ENCODE peak calls at places on chromosomes 12 and 14, in four cellular contexts. R is choroid plexus epithelial cell, L is left lung, F is fibroblast of mammary gland. D is an unnamed sample.

GRCh38 chr12:29073631-29074239 is 75.3 kb upstream of the FAR2 start:
- DNase-seq in L (no peak), F (peak; percentile 73), R (peak; percentile 81), D (peak; percentile 49)

GRCh38 chr12:93946542-93947150 is 201.7 kb upstream of the PLXNC1 start:
- DNase-seq in R (peak; percentile 19), L (no peak), F (peak; percentile 89), D (peak; percentile 78)

GRCh38 chr14:33972522-33973162 is 21.8 kb upstream of the EGLN3 start:
- DNase-seq in L (no peak), R (no peak), F (no peak), D (no peak)

GRCh38 chr12:124764870-124765570 is 98.6 kb downstream of the SCARB1 start:
- DNase-seq in L (no peak), F (peak; percentile 99), R (peak; percentile 95), D (peak; percentile 82)

GRCh38 chr12:29026419-29026818 is 122.7 kb upstream of the FAR2 start:
- DNase-seq in R (no peak), L (no peak), F (no peak), D (no peak)

GRCh38 chr12:117872521-117873169 is 96.1 kb downstream of the KSR2 start:
- DNase-seq in L (no peak), R (no peak), F (no peak), D (no peak)

GRCh38 chr14:50290306-50290705 is 21.7 kb downstream of the L2HGDH start:
- DNase-seq in L (no peak), F (no peak), R (no peak), D (no peak)

GRCh38 chr12:66061557-66062279 is 68.8 kb downstream of the LLPH start:
- DNase-seq in L (no peak), F (peak; percentile 25), R (no peak), D (peak; percentile 47)

GRCh38 chr12:54378791-54379400 is 5.6 kb downstream of the ZNF385A start:
- DNase-seq in R (no peak), L (peak; percentile 59), F (no peak), D (peak; percentile 52)

GRCh38 chr14:79487632-79488031 is 723.7 kb downstream of the DIO2 start:
- DNase-seq in F (no peak), L (no peak), R (no peak), D (no peak)

GRCh38 chr14:38716871-38717270 is 386.2 kb downstream of the SEC23A start:
- DNase-seq in L (no peak), F (no peak), R (no peak), D (no peak)

GRCh38 chr12:57571926-57572762 is 18.8 kb upstream of the PIP4K2C start:
- DNase-seq in L (no peak), F (no peak), R (no peak), D (no peak)

GRCh38 chr14:60722836-60723217 is 1.3 kb downstream of the SIX4 start:
- DNase-seq in F (peak; percentile 6), R (peak; percentile 16), L (peak; percentile 36), D (no peak)

GRCh38 chr14:101817511-101818001 is 56.0 kb downstream of the PPP2R5C start:
- DNase-seq in R (no peak), L (no peak), F (no peak), D (no peak)

GRCh38 chr12:96880220-96880619 is 26.8 kb upstream of the NEDD1 start:
- DNase-seq in R (peak; percentile 8), F (peak; percentile 14), L (no peak), D (no peak)

GRCh38 chr12:79452906-79453305 is 237.9 kb downstream of the PAWR start:
- DNase-seq in F (peak; percentile 1), L (no peak), R (peak; percentile 73), D (peak; percentile 83)

DNA sequence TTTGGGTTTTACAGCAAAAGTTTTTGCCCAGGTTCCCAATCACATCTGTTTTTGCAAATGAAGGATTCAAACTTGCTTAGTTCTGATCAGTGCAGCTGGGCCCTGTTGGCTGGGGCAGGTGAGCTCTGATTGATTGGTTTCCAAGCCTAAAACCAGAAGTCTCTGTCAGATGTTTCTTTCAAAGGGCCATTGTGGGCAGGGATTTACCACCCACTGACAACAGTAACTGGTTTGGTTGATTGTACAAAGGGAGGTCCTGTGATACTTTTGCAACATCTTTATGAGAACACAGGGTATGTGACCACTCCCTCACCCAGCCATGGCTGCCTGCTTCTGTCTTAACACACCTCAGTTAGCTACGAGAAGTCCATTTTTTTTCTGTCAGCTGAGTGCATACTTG is 184.1 kb downstream of the FLRT2 start:
- DNase-seq in L (no peak), F (no peak), R (no peak), D (no peak)
- TF ChIP-seq CTCF in L (no peak), F (no peak), R (no peak), D (no peak)

GRCh38 chr12:13666806-13667205 is 314.6 kb downstream of the GRIN2B start:
- DNase-seq in R (no peak), F (no peak), L (no peak), D (no peak)
- TF ChIP-seq CTCF in R (no peak), F (no peak), L (no peak), D (no peak)

GRCh38 chr12:72095025-72095424 is 156.4 kb downstream of the TPH2 start:
- DNase-seq in R (no peak), F (no peak), L (no peak), D (no peak)

GRCh38 chr12:72098622-72099021 is 160.0 kb downstream of the TPH2 start:
- DNase-seq in F (no peak), L (no peak), R (no peak), D (no peak)

GRCh38 chr12:72093424-72093823 is 154.8 kb downstream of the TPH2 start:
- DNase-seq in F (no peak), R (no peak), L (no peak), D (no peak)

GRCh38 chr12:72093930-72094329 is 155.3 kb downstream of the TPH2 start:
- DNase-seq in R (no peak), L (no peak), F (no peak), D (no peak)

GRCh38 chr12:72094490-72094889 is 155.8 kb downstream of the TPH2 start:
- DNase-seq in F (no peak), L (no peak), R (no peak), D (no peak)
- TF ChIP-seq CTCF in F (no peak), L (no peak), R (no peak), D (no peak)

GRCh38 chr12:116141110-116141832 is 136.2 kb downstream of the MED13L start:
- DNase-seq in L (no peak), R (peak; percentile 46), F (no peak), D (no peak)
- TF ChIP-seq CTCF in L (no peak), R (peak; percentile 30), F (peak; percentile 15), D (peak; percentile 23)

GRCh38 chr12:19127270-19127669 is 2.3 kb upstream of the PLEKHA5 start:
- DNase-seq in R (no peak), L (no peak), F (no peak), D (no peak)

GRCh38 chr12:19129121-19129485 is 430 bp upstream of the PLEKHA5 start:
- DNase-seq in F (peak; percentile 43), R (peak; percentile 46), L (no peak), D (peak; percentile 23)

GRCh38 chr12:19130224-19131019 is 889 bp downstream of the PLEKHA5 start:
- DNase-seq in F (peak; percentile 16), R (peak; percentile 28), L (peak; percentile 42), D (peak; percentile 39)

GRCh38 chr12:19131020-19131431 is 1.5 kb downstream of the PLEKHA5 start:
- DNase-seq in F (peak; percentile 58), R (peak; percentile 60), L (no peak), D (peak; percentile 74)

GRCh38 chr12:19129486-19130223 is at the start of gene PLEKHA5:
- DNase-seq in L (peak; percentile 69), F (peak; percentile 66), R (peak; percentile 81), D (peak; percentile 61)
- TF ChIP-seq CTCF in L (no peak), F (no peak), R (no peak), D (no peak)

GRCh38 chr12:98422809-98423208 is 92.6 kb upstream of the TMPO start:
- DNase-seq in F (peak; percentile 17), R (no peak), L (no peak), D (peak; percentile 66)
- TF ChIP-seq CTCF in F (peak; percentile 33), R (peak; percentile 50), L (peak; percentile 19), D (peak; percentile 15)

DNA sequence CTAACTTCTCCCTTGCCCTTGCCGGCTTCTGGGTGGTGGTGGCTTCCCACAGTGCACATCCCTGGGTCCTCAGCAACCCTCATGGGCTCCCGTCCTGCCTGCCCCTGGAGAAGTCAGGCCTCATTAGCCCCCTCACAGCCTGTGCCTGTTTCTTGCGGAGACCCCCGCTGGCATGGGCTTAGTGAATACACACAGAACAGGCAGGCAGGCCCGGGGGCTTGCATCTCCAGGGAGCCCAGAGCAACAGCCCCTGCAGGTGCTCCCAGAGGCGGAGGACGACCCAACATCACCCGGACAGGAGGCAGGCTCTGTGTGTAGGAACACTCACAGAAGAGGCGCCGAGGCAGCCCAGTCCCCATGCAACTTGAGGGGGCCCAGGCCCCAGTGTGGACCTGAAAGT is 25.1 kb upstream of the FBRSL1 start:
- DNase-seq in F (no peak), R (no peak), L (no peak), D (no peak)
- TF ChIP-seq CTCF in F (no peak), R (no peak), L (no peak), D (no peak)

GRCh38 chr14:75427482-75428229 is at the start of gene JDP2:
- DNase-seq in R (peak; percentile 79), F (peak; percentile 61), L (peak; percentile 96), D (peak; percentile 62)
- TF ChIP-seq CTCF in R (no peak), F (no peak), L (no peak), D (no peak)